ENCODE peak calls at places on chromosome 16, in seven cellular contexts. J is cardiac fibroblast, C is AG09319, R is stomach, O is uterus, B is A549, P is OCI-LY7. F is an unnamed sample.

GRCh38 chr16:70553645-70554044 is 30.0 kb downstream of the SF3B3 start:
- DNase-seq in J (peak), C (peak), R (no peak), O (no peak), B (no peak), P (no peak), F (no peak)

GRCh38 chr16:10840703-10841102 is 22.1 kb upstream of the TVP23A start:
- DNase-seq in J (no peak), C (no peak), R (no peak), O (no peak), B (no peak), P (no peak), F (no peak)

GRCh38 chr16:84982434-84982833 is 28.9 kb downstream of the ZDHHC7 start:
- DNase-seq in J (no peak), C (no peak), R (peak), O (no peak), B (no peak), P (no peak), F (no peak)

GRCh38 chr16:76292218-76292617 is 15.0 kb downstream of the CNTNAP4 start:
- DNase-seq in J (no peak), C (no peak), R (no peak), O (no peak), B (no peak), P (no peak), F (no peak)

GRCh38 chr16:72997141-72997542 is 50.8 kb downstream of the ZFHX3 start:
- DNase-seq in J (peak), C (no peak), R (peak), O (peak), B (no peak), P (no peak), F (no peak)

GRCh38 chr16:56547949-56548567 is 16.8 kb upstream of the MT4 start:
- DNase-seq in J (peak), C (no peak), R (no peak), O (no peak), B (no peak), P (no peak), F (no peak)

GRCh38 chr16:52482916-52483315 is 64.0 kb downstream of the TOX3 start:
- DNase-seq in J (no peak), C (no peak), R (no peak), O (no peak), B (no peak), P (no peak), F (no peak)

GRCh38 chr16:73125860-73126259 is 77.9 kb upstream of the ZFHX3 start:
- DNase-seq in J (peak), C (peak), R (no peak), O (no peak), B (no peak), P (no peak), F (no peak)

GRCh38 chr16:19184823-19185509 is 16.9 kb downstream of the SYT17 start:
- DNase-seq in J (peak), C (no peak), R (no peak), O (no peak), B (no peak), P (no peak), F (no peak)

DNA sequence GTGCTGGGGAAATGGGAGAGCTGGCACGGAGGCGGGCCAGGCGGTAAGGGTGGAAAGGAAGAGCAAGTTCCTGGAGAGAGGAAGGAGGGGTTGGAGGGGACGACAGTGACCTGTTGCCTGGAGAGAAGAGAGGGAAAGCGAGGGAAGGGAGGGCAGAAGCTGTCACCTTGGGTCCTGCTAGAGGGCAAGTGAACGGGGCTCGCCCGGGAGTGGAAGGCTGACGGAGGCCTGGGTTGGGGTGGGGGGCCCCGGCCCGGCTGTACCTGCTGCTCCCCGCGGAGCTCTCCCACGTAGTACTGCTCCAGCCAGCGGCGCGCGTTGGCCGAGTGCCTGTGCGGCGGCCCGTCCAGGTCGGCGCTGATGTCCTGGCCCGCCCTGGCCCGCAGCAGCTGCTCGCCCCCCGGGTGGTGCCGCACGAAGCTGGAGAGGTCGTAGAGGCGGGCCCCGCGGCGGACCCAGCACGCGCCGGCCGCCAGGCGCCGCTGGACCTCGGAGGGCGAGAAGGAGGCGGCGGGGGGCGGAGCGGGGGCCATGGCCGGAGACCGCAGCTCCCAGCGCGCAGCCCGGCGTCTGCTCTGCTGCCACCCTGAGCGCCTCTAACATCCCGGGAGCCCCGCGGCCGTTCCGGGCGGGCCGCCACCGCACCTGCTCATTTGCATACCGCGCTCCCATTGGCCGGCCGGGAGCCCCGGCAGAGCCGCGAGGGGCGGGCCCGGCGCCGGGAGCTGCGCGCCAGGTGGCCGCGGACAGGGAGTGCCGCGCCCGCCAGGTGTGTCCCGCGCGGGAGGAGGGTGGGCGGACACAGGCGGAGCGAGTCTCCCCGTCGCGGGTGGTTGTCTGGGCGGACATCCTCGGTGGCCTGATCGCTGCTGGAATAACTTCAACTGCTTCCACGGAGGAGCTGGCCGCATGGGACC is at the start of gene FA2H:
- DNase-seq in J (peak), C (no peak), R (peak), O (no peak), B (peak), P (peak), F (peak)
- TF ChIP-seq CTCF in J (no peak), C (no peak), R (no peak), O (no peak), B (peak), P (peak), F (peak)

GRCh38 chr16:3879887-3880564 is 487 bp downstream of the CREBBP start:
- DNase-seq in J (peak), C (no peak), R (peak), O (peak), B (peak), P (peak), F (peak)
- TF ChIP-seq CTCF in J (no peak), C (peak), R (no peak), O (no peak), B (peak), P (no peak), F (peak)

DNA sequence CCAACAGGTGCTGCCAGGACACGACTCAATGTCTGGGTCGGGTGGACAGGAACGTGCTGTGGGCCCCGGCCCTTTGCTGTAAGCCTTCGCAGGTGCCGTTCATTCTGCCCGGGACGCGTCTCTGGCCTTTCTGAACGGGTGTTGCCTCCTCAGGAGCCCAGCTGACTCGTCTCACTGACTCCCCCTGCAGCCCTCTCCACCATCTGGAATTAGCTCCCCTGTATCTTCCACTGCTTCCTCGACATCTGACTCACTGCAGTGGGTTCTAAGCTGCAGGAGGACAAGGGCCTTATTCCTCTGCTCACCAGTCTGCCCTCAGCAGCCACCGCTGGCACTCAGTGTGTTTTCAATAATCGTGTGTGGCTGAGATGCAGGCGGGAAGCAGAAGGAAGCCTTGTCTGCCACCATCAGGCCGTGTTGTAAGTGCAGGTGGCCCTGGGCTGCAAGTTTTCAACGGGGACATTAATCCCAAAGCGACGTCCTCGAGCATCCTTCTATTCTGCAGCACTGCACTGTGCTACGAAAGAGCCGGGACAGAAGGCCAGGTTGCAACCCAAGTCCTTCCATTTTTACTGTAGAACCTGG is 256.2 kb downstream of the FOXL1 start:
- DNase-seq in J (peak), C (no peak), R (no peak), O (no peak), B (peak), P (no peak), F (no peak)
- TF ChIP-seq CTCF in J (peak), C (peak), R (no peak), O (no peak), B (peak), P (no peak), F (no peak)

GRCh38 chr16:62883526-62883925 is 847.3 kb upstream of the CDH8 start:
- DNase-seq in J (no peak), C (no peak), R (no peak), O (no peak), B (no peak), P (no peak), F (no peak)
- TF ChIP-seq CTCF in J (no peak), C (no peak), R (no peak), O (no peak), B (no peak), P (no peak), F (no peak)

GRCh38 chr16:81846105-81846504 is 67.0 kb downstream of the PLCG2 start:
- DNase-seq in J (no peak), C (no peak), R (no peak), O (no peak), B (peak), P (no peak), F (no peak)

GRCh38 chr16:81842564-81843242 is 63.6 kb downstream of the PLCG2 start:
- DNase-seq in J (no peak), C (no peak), R (no peak), O (no peak), B (no peak), P (no peak), F (peak)

GRCh38 chr16:81841709-81842108 is 62.6 kb downstream of the PLCG2 start:
- DNase-seq in J (no peak), C (no peak), R (no peak), O (no peak), B (no peak), P (peak), F (peak)

GRCh38 chr16:81838794-81839193 is 59.7 kb downstream of the PLCG2 start:
- DNase-seq in J (no peak), C (no peak), R (no peak), O (no peak), B (no peak), P (peak), F (peak)

GRCh38 chr16:81843243-81843582 is 64.1 kb downstream of the PLCG2 start:
- DNase-seq in J (no peak), C (no peak), R (no peak), O (no peak), B (no peak), P (no peak), F (no peak)
- TF ChIP-seq CTCF in J (no peak), C (no peak), R (no peak), O (no peak), B (no peak), P (no peak), F (no peak)

GRCh38 chr16:87584975-87585374 is 17.3 kb upstream of the JPH3 start:
- DNase-seq in J (no peak), C (no peak), R (no peak), O (no peak), B (no peak), P (no peak), F (no peak)
- TF ChIP-seq CTCF in J (no peak), C (no peak), R (no peak), O (no peak), B (no peak), P (no peak), F (no peak)

GRCh38 chr16:50605733-50606430 is 57.7 kb downstream of the NKD1 start:
- DNase-seq in J (no peak), C (no peak), R (no peak), O (no peak), B (no peak), P (no peak), F (no peak)

GRCh38 chr16:50607970-50608557 is 59.9 kb downstream of the NKD1 start:
- DNase-seq in J (no peak), C (no peak), R (no peak), O (no peak), B (no peak), P (no peak), F (no peak)

GRCh38 chr16:50607051-50607431 is 58.8 kb downstream of the NKD1 start:
- DNase-seq in J (no peak), C (no peak), R (no peak), O (no peak), B (no peak), P (no peak), F (no peak)

GRCh38 chr16:50607447-50607846 is 59.3 kb downstream of the NKD1 start:
- DNase-seq in J (no peak), C (no peak), R (no peak), O (no peak), B (no peak), P (no peak), F (no peak)

GRCh38 chr16:50606431-50607050 is 58.3 kb downstream of the NKD1 start:
- DNase-seq in J (no peak), C (no peak), R (no peak), O (no peak), B (no peak), P (no peak), F (no peak)
- TF ChIP-seq CTCF in J (no peak), C (no peak), R (no peak), O (no peak), B (no peak), P (no peak), F (no peak)

GRCh38 chr16:15427648-15428239 is 6.6 kb upstream of the BMERB1 start:
- DNase-seq in J (peak), C (peak), R (peak), O (peak), B (peak), P (peak), F (peak)
- TF ChIP-seq CTCF in J (peak), C (peak), R (no peak), O (peak), B (peak), P (peak), F (peak)

DNA sequence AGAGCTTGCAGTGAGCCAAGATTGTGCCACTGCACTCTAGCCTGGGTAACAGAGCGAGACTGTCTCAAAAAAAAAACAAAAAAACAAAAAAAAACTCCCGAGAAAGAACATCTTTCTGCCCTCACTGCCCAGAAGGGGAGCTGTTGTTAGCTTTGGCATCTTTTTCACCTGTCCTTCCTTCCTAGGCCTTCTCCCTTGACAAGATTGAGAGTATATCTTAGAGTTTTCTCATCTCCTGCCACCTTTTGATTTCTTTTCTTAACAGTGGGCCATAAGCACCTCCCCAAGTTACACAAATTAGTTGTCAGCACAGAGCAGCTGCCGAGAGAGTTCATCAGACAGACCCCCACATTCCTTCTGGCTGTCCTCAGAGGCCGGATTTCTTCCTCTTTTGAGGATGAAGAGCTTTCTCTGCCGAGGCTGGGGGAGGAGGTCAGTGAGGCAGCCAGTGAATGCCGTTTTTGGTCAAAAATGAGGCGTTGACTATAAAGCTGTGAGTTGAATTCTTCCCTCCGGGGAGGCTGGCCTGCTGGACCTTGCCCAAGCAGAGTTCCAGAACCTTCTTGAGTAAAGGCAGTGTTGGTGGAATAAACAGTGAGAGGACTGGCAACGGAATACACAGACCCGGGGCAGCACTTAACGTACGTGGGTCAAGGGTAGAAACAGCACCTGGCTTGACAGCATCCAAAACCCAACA is 127.0 kb downstream of the ABCC6 start:
- DNase-seq in J (peak), C (no peak), R (no peak), O (peak), B (no peak), P (peak), F (no peak)
- TF ChIP-seq CTCF in J (peak), C (peak), R (no peak), O (peak), B (no peak), P (peak), F (no peak)

F was measured in GM13976.